ENCODE peak calls at places on chromosomes 3 and 15, in nine cellular contexts. M is sigmoid colon, T is endothelial cell of umbilical vein, G is A549, J is H1, O is IMR-90, B is breast epithelium, K is heart left ventricle, D is body of pancreas. Y is an unnamed sample.

GRCh38 chr3:198070871-198071270 is 110.9 kb downstream of the LMLN start:
- DNase-seq in G (no peak), D (no peak), J (no peak), K (no peak), M (no peak), B (no peak), T (no peak), O (no peak), Y (no peak)

GRCh38 chr3:54062546-54062945 is 59.8 kb upstream of the CACNA2D3 start:
- DNase-seq in M (no peak), T (no peak), K (no peak), J (no peak), O (no peak), D (no peak), G (no peak), B (no peak), Y (no peak)

GRCh38 chr15:88915354-88915753 is 2.2 kb upstream of the MFGE8 start:
- DNase-seq in M (no peak), G (no peak), O (no peak), T (no peak), B (no peak), K (no peak), D (no peak), J (no peak), Y (no peak)

GRCh38 chr3:127443581-127444375 is 146.8 kb downstream of the TPRA1 start:
- DNase-seq in O (no peak), G (no peak), B (peak), J (peak), M (peak), D (peak), T (no peak), K (no peak), Y (no peak)

GRCh38 chr3:129974451-129975331 is at the start of gene TRH:
- DNase-seq in O (no peak), T (no peak), D (no peak), M (no peak), J (peak), B (no peak), G (no peak), K (no peak), Y (no peak)

GRCh38 chr3:160098946-160099626 is 110.5 kb downstream of the IL12A start:
- DNase-seq in G (no peak), K (no peak), T (no peak), M (no peak), D (no peak), B (no peak), J (no peak), O (no peak), Y (no peak)

GRCh38 chr3:188830955-188831354 is 340.8 kb upstream of the TPRG1 start:
- DNase-seq in M (no peak), J (no peak), B (no peak), K (no peak), G (no peak), D (no peak), T (no peak), O (no peak), Y (peak)

GRCh38 chr3:32304510-32304909 is 66.0 kb downstream of the CMTM8 start:
- DNase-seq in K (no peak), O (no peak), J (no peak), M (no peak), T (no peak), G (no peak), D (no peak), B (no peak), Y (no peak)

GRCh38 chr3:23209747-23210495 is 6.8 kb downstream of the UBE2E2 start:
- DNase-seq in K (no peak), D (no peak), J (no peak), G (no peak), B (no peak), M (no peak), O (no peak), T (no peak), Y (no peak)

GRCh38 chr15:40323239-40323952 is at the start of gene INAFM2:
- DNase-seq in O (peak), K (peak), J (peak), B (peak), G (peak), T (peak), D (peak), M (peak), Y (peak)
- TF ChIP-seq POLR2A in O (peak), K (no peak), J (no peak), B (no peak), G (peak), T (peak), D (peak), M (no peak), Y (peak)

DNA sequence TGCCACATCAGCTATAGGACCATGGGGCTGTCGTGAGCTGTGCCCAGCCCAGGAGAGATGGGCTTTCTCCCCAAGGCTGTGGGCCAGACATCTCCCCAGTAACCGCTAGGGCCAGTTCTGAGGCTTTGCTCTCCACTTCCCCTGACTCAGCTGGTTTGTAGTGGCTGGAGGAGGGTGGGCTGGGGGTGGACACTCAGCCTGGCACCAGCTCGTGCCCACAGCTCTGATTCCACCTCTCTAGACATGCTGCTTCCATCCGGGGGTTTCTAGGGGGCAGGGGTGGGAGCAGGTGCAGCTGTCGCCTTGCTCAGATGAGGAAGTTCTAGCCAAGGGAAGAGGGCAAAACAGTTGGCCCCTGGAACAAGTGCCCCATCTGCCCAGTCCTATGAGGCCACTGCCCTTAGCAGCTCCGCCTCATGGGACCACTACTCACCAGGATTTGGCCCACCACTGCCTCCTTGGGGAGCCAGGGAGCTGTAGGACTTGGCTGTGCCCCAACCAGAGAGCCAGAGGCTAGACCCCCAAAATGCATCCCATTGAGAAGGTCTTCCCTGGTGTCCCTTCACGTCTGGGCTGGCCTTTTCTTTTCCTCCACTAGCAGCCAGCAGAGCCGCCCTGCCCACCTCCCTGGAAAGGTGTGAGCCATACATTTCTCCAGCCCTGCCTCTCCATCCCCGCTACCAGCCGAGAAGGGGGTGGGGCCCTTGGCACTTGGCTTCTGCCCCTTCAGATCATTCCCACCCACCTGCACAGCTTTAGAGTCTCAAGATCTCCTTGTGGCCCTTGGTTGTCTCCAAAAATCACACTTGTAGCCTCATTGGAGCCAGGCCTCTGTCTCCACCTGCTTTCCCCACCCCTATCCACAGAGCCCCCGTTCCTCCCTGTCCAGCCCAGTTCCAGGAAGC is 9.9 kb downstream of the GLYCTK start:
- DNase-seq in J (no peak), O (no peak), B (no peak), D (no peak), K (no peak), M (no peak), T (no peak), G (no peak), Y (no peak)
- TF ChIP-seq POLR2A in J (no peak), O (no peak), B (no peak), D (no peak), K (no peak), M (no peak), T (no peak), G (no peak), Y (no peak)

DNA sequence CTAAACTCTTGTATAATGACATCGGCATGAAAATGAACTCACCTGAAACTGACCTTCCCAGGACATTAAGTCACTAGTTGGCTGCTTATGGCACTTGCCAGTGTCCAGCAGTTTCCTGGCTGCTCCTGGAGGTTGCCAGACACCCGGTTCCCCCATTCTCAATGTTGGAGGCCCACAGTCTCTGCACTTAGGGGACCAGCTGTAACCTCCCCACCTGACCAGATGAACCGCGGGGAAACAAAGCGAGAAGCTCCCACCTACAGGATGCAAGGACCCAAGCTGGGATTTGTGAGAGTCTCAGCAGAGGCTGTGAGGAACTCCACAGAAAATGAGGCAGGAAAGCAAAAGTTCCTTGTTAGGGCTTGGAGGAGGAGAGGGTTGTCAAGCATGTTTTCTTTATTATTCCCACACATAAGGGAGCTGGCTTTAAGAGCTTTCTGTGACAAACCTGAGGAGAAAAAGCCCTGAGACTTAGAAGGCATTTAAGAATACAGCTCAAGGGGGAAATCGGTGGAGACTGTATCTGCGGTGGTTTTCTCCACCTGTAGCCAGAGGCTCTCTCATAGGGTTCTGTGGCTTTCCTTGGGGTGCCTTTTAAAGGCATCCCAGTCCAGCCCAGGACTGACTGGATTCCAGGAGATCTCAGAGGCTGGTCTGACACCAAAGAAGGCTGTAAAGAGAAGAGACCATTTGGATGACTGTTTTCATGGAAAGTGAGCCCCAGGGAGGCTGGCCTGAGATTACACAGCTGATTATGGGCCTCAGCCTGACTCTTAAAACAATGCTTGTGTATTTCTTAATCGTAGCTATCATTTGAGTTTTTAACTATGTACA is 4.6 kb downstream of the TPM1 start:
- DNase-seq in D (no peak), K (no peak), J (no peak), T (peak), O (no peak), M (no peak), B (no peak), G (no peak), Y (no peak)
- TF ChIP-seq POLR2A in D (peak), K (peak), J (peak), T (peak), O (no peak), M (peak), B (no peak), G (no peak), Y (no peak)

GRCh38 chr15:72230197-72231065 is 559 bp downstream of the PKM start:
- DNase-seq in D (peak), G (peak), O (peak), M (peak), K (peak), T (peak), B (peak), J (peak), Y (no peak)
- TF ChIP-seq POLR2A in D (no peak), G (peak), O (peak), M (peak), K (no peak), T (no peak), B (peak), J (no peak), Y (peak)

GRCh38 chr3:12340506-12340905 is 51.6 kb downstream of the PPARG start:
- DNase-seq in D (no peak), T (no peak), B (no peak), G (no peak), O (no peak), K (no peak), J (no peak), M (no peak), Y (no peak)

GRCh38 chr3:12343091-12343494 is 54.2 kb downstream of the PPARG start:
- DNase-seq in T (no peak), O (peak), D (no peak), B (no peak), M (no peak), G (no peak), K (no peak), J (no peak), Y (no peak)

GRCh38 chr3:12345141-12345561 is 56.3 kb downstream of the PPARG start:
- DNase-seq in M (no peak), J (no peak), B (no peak), O (peak), G (peak), T (no peak), K (no peak), D (no peak), Y (peak)

GRCh38 chr3:12339701-12340480 is 51.0 kb downstream of the PPARG start:
- DNase-seq in T (no peak), O (no peak), B (no peak), D (no peak), G (no peak), J (no peak), K (no peak), M (no peak), Y (no peak)

GRCh38 chr3:12342151-12342550 is 53.3 kb downstream of the PPARG start:
- DNase-seq in J (no peak), T (no peak), O (no peak), D (no peak), G (no peak), M (no peak), B (no peak), K (no peak), Y (no peak)
- TF ChIP-seq POLR2A in J (no peak), T (no peak), O (no peak), D (no peak), G (no peak), M (no peak), B (no peak), K (no peak), Y (no peak)

GRCh38 chr3:13501527-13501926 is 21.4 kb downstream of the HDAC11 start:
- DNase-seq in B (no peak), J (no peak), G (no peak), K (no peak), O (no peak), T (no peak), D (no peak), M (no peak), Y (no peak)

GRCh38 chr3:13502791-13503060 is 22.6 kb downstream of the HDAC11 start:
- DNase-seq in J (no peak), K (no peak), B (no peak), M (no peak), G (no peak), T (no peak), D (peak), O (no peak), Y (no peak)

GRCh38 chr3:13501958-13502790 is 22.1 kb downstream of the HDAC11 start:
- DNase-seq in M (no peak), B (no peak), K (no peak), D (peak), G (no peak), O (no peak), T (no peak), J (no peak), Y (no peak)

GRCh38 chr3:13500133-13500885 is 20.2 kb downstream of the HDAC11 start:
- DNase-seq in J (peak), M (no peak), B (no peak), G (peak), D (peak), K (no peak), T (no peak), O (no peak), Y (peak)

GRCh38 chr3:13501056-13501455 is 20.9 kb downstream of the HDAC11 start:
- DNase-seq in K (no peak), T (no peak), M (no peak), J (no peak), B (no peak), G (no peak), O (no peak), D (peak), Y (no peak)
- TF ChIP-seq POLR2A in K (no peak), T (no peak), M (no peak), J (no peak), B (no peak), G (no peak), O (no peak), D (no peak), Y (no peak)

DNA sequence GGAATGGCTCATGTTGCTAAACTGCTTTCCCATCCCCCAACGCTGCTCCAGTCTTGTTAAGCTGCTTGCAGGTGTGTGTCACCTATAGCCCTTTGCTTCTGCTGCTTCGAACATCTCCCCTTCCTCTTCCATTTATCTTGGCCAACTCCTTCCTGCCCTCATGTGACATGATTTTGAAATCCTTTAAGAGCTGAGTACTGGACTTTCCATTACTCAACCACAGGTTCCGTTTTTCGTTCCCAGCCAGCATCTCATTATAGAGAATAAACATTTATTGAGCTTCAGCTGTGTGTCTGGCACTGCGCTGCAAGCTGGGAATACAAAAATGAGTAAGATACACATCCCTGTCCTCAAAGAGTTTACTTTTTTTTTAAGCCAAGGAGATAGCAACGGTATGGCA is 1.7 kb downstream of the ATG7 start:
- DNase-seq in M (no peak), T (no peak), K (peak), D (no peak), B (no peak), G (no peak), J (no peak), O (no peak), Y (no peak)
- TF ChIP-seq POLR2A in M (no peak), T (no peak), K (no peak), D (no peak), B (no peak), G (no peak), J (no peak), O (no peak), Y (no peak)

Y was measured in H54.